ENCODE peak calls at places on chromosomes 12 and 14, in five cellular contexts. T, O, E, C and M are unnamed samples.

GRCh38 chr12:46332260-46332659 is 40.3 kb downstream of the SLC38A2 start:
- DNase-seq in O (no peak), C (no peak), T (no peak), E (no peak), M (no peak)

GRCh38 chr12:65526311-65526710 is 247.8 kb downstream of the MSRB3 start:
- DNase-seq in E (no peak), T (no peak), O (no peak), C (no peak), M (no peak)

GRCh38 chr14:73457935-73458218 is 469 bp downstream of the NUMB start:
- DNase-seq in O (no peak), E (no peak), C (no peak), T (peak; percentile 64), M (no peak)

GRCh38 chr12:104751024-104751570 is 207.0 kb downstream of the SLC41A2 start:
- DNase-seq in E (no peak), O (no peak), C (no peak), T (no peak), M (no peak)

GRCh38 chr12:131895640-131896079 is 1.2 kb downstream of the ULK1 start:
- DNase-seq in T (no peak), O (no peak), C (no peak), E (no peak), M (no peak)

GRCh38 chr12:94046626-94047410 is 101.6 kb upstream of the PLXNC1 start:
- DNase-seq in O (no peak), C (no peak), T (no peak), E (no peak), M (no peak)

GRCh38 chr12:111467862-111468245 is 62.1 kb downstream of the SH2B3 start:
- DNase-seq in O (no peak), C (no peak), T (no peak), E (no peak), M (no peak)

GRCh38 chr12:7093892-7094291 is 1.6 kb upstream of the C1R start:
- DNase-seq in E (no peak), T (no peak), O (no peak), C (peak; percentile 61), M (no peak)

GRCh38 chr12:122421263-122421814 is 1.1 kb downstream of the CLIP1 start:
- DNase-seq in C (peak; percentile 78), O (no peak), T (peak; percentile 61), E (no peak), M (no peak)

GRCh38 chr12:125528300-125528699 is 463.1 kb downstream of the AACS start:
- DNase-seq in C (no peak), T (no peak), O (no peak), E (no peak), M (no peak)

GRCh38 chr14:91154851-91155625 is 41.2 kb downstream of the DGLUCY start:
- DNase-seq in O (no peak), E (no peak), T (peak; percentile 96), C (no peak), M (no peak)

GRCh38 chr14:48735607-48736006 is 850.6 kb downstream of the RPS29 start:
- DNase-seq in T (no peak), O (no peak), E (no peak), C (no peak), M (no peak)

GRCh38 chr14:103657466-103657865 is 28.5 kb downstream of the KLC1 start:
- DNase-seq in O (no peak), C (no peak), T (no peak), E (no peak), M (no peak)

GRCh38 chr12:10285919-10286318 is 21.8 kb upstream of the KLRD1 start:
- DNase-seq in O (no peak), C (no peak), E (no peak), T (no peak), M (no peak)

GRCh38 chr12:30975581-30975980 is 49.0 kb downstream of the TSPAN11 start:
- DNase-seq in C (no peak), O (no peak), T (no peak), E (no peak), M (no peak)

GRCh38 chr14:22333408-22334274 is 255.4 kb downstream of the DAD1 start:
- DNase-seq in E (no peak), T (peak; percentile 34), C (no peak), O (no peak), M (no peak)

GRCh38 chr12:102573237-102573636 is 92.9 kb upstream of the IGF1 start:
- DNase-seq in T (no peak), C (no peak), E (no peak), O (no peak), M (no peak)

GRCh38 chr12:46456356-46457334 is 84.1 kb upstream of the SLC38A2 start:
- DNase-seq in C (no peak), O (no peak), T (no peak), E (no peak), M (no peak)

GRCh38 chr12:132501189-132501940 is 11.4 kb downstream of the FBRSL1 start:
- DNase-seq in E (no peak), C (no peak), T (no peak), O (no peak), M (no peak)